ENCODE peak calls at places on chromosomes 11 and 22, in four cellular contexts. G, E, F and N are unnamed samples.

GRCh38 chr11:75745807-75746206 is 22.8 kb upstream of the DGAT2 start:
- DNase-seq in E (no peak), F (no peak), G (no peak), N (no peak)

GRCh38 chr11:22711212-22711770 is 44.9 kb downstream of the GAS2 start:
- DNase-seq in F (no peak), E (no peak), G (no peak), N (no peak)

GRCh38 chr11:87355614-87356013 is 317.9 kb downstream of the TMEM135 start:
- DNase-seq in F (no peak), E (no peak), G (no peak), N (no peak)

GRCh38 chr11:42972741-42973140 is 339.1 kb upstream of the API5 start:
- DNase-seq in F (no peak), G (no peak), E (no peak), N (no peak)

GRCh38 chr11:69213315-69213714 is 57.6 kb downstream of the SMIM38 start:
- DNase-seq in F (peak), E (no peak), G (no peak), N (no peak)

GRCh38 chr11:111665779-111666178 is 63.5 kb downstream of the SIK2 start:
- DNase-seq in G (no peak), F (no peak), E (no peak), N (peak)

GRCh38 chr11:31529189-31529588 is 19.6 kb downstream of the ELP4 start:
- DNase-seq in F (no peak), G (no peak), E (no peak), N (no peak)

GRCh38 chr11:78192911-78193341 is 4.2 kb downstream of the USP35 start:
- DNase-seq in G (no peak), F (peak), E (no peak), N (peak)

GRCh38 chr22:32745251-32745995 is 56.1 kb upstream of the TIMP3 start:
- DNase-seq in E (no peak), F (no peak), G (no peak), N (peak)